ENCODE peak calls at places on chromosomes 6 and 20, in ten cellular contexts. One of them, this sample, is unnamed.

GRCh38 chr6:62285612-62286469 is at the start of gene KHDRBS2:
- DNase-seq in spleen: peak
- DNase-seq in K562: no peak
- DNase-seq in sigmoid colon: peak
- DNase-seq in GM12892: peak
- DNase-seq in breast epithelium: peak
- DNase-seq in HCT116: no peak
- DNase-seq in H1: peak
- DNase-seq in HepG2: peak
- DNase-seq in endothelial cell of umbilical vein: no peak
- DNase-seq in this sample: peak

GRCh38 chr6:2770171-2770570 is 5.0 kb downstream of the WRNIP1 start:
- DNase-seq in sigmoid colon: no peak
- DNase-seq in spleen: peak
- DNase-seq in breast epithelium: no peak
- DNase-seq in endothelial cell of umbilical vein: peak
- DNase-seq in HepG2: no peak
- DNase-seq in K562: peak
- DNase-seq in GM12892: no peak
- DNase-seq in H1: no peak
- DNase-seq in HCT116: no peak
- DNase-seq in this sample: no peak

GRCh38 chr6:77026341-77026740 is 436.9 kb downstream of the HTR1B start:
- DNase-seq in breast epithelium: no peak
- DNase-seq in endothelial cell of umbilical vein: no peak
- DNase-seq in K562: no peak
- DNase-seq in sigmoid colon: no peak
- DNase-seq in GM12892: no peak
- DNase-seq in HepG2: no peak
- DNase-seq in spleen: no peak
- DNase-seq in H1: no peak
- DNase-seq in HCT116: no peak
- DNase-seq in this sample: no peak

GRCh38 chr6:91278416-91278815 is 691.5 kb upstream of the MAP3K7 start:
- DNase-seq in endothelial cell of umbilical vein: no peak
- DNase-seq in K562: no peak
- DNase-seq in sigmoid colon: no peak
- DNase-seq in GM12892: no peak
- DNase-seq in breast epithelium: no peak
- DNase-seq in HepG2: no peak
- DNase-seq in HCT116: no peak
- DNase-seq in H1: no peak
- DNase-seq in spleen: no peak
- DNase-seq in this sample: no peak

GRCh38 chr6:126188271-126188909 is 151.5 kb upstream of the CENPW start:
- DNase-seq in endothelial cell of umbilical vein: peak
- DNase-seq in HCT116: no peak
- DNase-seq in HepG2: peak
- DNase-seq in spleen: no peak
- DNase-seq in K562: no peak
- DNase-seq in breast epithelium: no peak
- DNase-seq in GM12892: no peak
- DNase-seq in sigmoid colon: no peak
- DNase-seq in H1: no peak
- DNase-seq in this sample: no peak

GRCh38 chr6:52522151-52522626 is 54.7 kb downstream of the TRAM2 start:
- DNase-seq in K562: peak
- DNase-seq in spleen: no peak
- DNase-seq in H1: no peak
- DNase-seq in HCT116: no peak
- DNase-seq in HepG2: no peak
- DNase-seq in GM12892: no peak
- DNase-seq in breast epithelium: no peak
- DNase-seq in endothelial cell of umbilical vein: peak
- DNase-seq in sigmoid colon: peak
- DNase-seq in this sample: no peak

GRCh38 chr6:169220068-169220964 is 33.3 kb downstream of the THBS2 start:
- DNase-seq in GM12892: no peak
- DNase-seq in HepG2: no peak
- DNase-seq in H1: no peak
- DNase-seq in K562: no peak
- DNase-seq in HCT116: no peak
- DNase-seq in spleen: no peak
- DNase-seq in sigmoid colon: peak
- DNase-seq in endothelial cell of umbilical vein: no peak
- DNase-seq in breast epithelium: no peak
- DNase-seq in this sample: no peak

GRCh38 chr20:39631557-39631956 is 669.4 kb downstream of the DHX35 start:
- DNase-seq in HCT116: no peak
- DNase-seq in HepG2: no peak
- DNase-seq in H1: no peak
- DNase-seq in GM12892: no peak
- DNase-seq in spleen: no peak
- DNase-seq in endothelial cell of umbilical vein: no peak
- DNase-seq in sigmoid colon: no peak
- DNase-seq in breast epithelium: no peak
- DNase-seq in K562: no peak
- DNase-seq in this sample: no peak

GRCh38 chr20:13231031-13231752 is 10.1 kb downstream of the ISM1 start:
- DNase-seq in spleen: no peak
- DNase-seq in H1: no peak
- DNase-seq in GM12892: no peak
- DNase-seq in endothelial cell of umbilical vein: no peak
- DNase-seq in sigmoid colon: no peak
- DNase-seq in HepG2: no peak
- DNase-seq in K562: no peak
- DNase-seq in breast epithelium: no peak
- DNase-seq in HCT116: no peak
- DNase-seq in this sample: no peak

GRCh38 chr6:121686611-121687023 is 251.2 kb downstream of the GJA1 start:
- DNase-seq in breast epithelium: no peak
- DNase-seq in GM12892: no peak
- DNase-seq in K562: no peak
- DNase-seq in endothelial cell of umbilical vein: no peak
- DNase-seq in HCT116: no peak
- DNase-seq in H1: peak
- DNase-seq in HepG2: no peak
- DNase-seq in spleen: no peak
- DNase-seq in sigmoid colon: no peak
- DNase-seq in this sample: no peak

GRCh38 chr20:21613512-21613911 is 92.0 kb upstream of the PAX1 start:
- DNase-seq in spleen: no peak
- DNase-seq in H1: no peak
- DNase-seq in HepG2: peak
- DNase-seq in K562: no peak
- DNase-seq in sigmoid colon: no peak
- DNase-seq in HCT116: no peak
- DNase-seq in breast epithelium: no peak
- DNase-seq in endothelial cell of umbilical vein: no peak
- DNase-seq in GM12892: no peak
- DNase-seq in this sample: no peak

GRCh38 chr20:50453533-50453932 is 56.6 kb upstream of the PTPN1 start:
- DNase-seq in sigmoid colon: no peak
- DNase-seq in HepG2: no peak
- DNase-seq in GM12892: no peak
- DNase-seq in spleen: no peak
- DNase-seq in breast epithelium: no peak
- DNase-seq in H1: no peak
- DNase-seq in K562: no peak
- DNase-seq in HCT116: no peak
- DNase-seq in endothelial cell of umbilical vein: no peak
- DNase-seq in this sample: no peak

DNA sequence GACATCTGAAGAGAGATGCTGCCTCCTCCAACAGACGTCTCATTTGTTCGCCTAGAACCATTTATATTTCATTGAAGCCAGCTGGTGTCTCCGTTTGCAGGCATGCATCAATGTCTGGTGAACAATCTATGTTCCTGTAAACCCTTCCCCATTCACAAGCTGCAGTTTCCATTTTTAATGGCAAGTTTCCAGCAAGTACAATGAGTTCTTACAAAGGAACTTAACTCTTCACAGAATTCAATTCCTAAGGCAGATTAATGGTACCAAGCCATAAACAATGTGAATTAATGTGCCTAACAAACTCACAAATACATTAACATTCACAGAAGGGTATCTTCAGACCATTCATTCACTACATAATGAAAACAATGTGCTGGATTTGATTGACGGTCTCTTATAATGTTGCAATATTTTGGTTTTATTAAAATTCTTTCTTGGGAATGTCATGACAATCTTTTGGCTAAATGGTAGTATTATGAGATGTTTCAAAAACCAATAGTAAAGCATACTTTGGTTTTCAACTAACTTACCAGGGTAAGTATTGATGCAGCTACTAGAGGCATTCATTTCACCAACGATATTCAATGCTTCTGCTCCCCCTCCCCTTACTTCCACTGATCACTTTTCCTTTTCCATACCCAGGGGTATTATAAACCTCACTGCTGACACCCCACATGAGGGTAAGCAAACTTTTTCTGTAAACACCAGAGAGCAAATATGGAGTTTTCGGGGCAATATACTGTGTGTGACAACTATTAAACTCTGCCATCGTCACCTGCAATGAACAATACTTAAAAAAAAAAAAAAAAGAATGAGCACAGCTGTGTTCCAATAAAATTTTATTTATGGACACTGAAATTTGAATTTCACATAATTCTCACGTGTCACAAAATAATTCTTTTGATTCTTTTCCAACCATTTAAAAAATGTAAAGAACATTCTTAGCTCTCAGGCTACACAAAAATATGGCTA is 4.2 kb downstream of the AKIRIN2 start:
- DNase-seq in K562: no peak
- DNase-seq in sigmoid colon: no peak
- DNase-seq in spleen: no peak
- DNase-seq in breast epithelium: no peak
- DNase-seq in HCT116: no peak
- DNase-seq in endothelial cell of umbilical vein: peak
- DNase-seq in GM12892: no peak
- DNase-seq in HepG2: no peak
- DNase-seq in H1: no peak
- DNase-seq in this sample: no peak
- TF ChIP-seq POLR2AphosphoS5 in K562: no peak
- TF ChIP-seq POLR2AphosphoS5 in sigmoid colon: no peak
- TF ChIP-seq POLR2AphosphoS5 in spleen: no peak
- TF ChIP-seq POLR2AphosphoS5 in breast epithelium: no peak
- TF ChIP-seq POLR2AphosphoS5 in HCT116: no peak
- TF ChIP-seq POLR2AphosphoS5 in endothelial cell of umbilical vein: no peak
- TF ChIP-seq POLR2AphosphoS5 in GM12892: no peak
- TF ChIP-seq POLR2AphosphoS5 in HepG2: no peak
- TF ChIP-seq POLR2AphosphoS5 in H1: no peak
- TF ChIP-seq POLR2AphosphoS5 in this sample: no peak

DNA sequence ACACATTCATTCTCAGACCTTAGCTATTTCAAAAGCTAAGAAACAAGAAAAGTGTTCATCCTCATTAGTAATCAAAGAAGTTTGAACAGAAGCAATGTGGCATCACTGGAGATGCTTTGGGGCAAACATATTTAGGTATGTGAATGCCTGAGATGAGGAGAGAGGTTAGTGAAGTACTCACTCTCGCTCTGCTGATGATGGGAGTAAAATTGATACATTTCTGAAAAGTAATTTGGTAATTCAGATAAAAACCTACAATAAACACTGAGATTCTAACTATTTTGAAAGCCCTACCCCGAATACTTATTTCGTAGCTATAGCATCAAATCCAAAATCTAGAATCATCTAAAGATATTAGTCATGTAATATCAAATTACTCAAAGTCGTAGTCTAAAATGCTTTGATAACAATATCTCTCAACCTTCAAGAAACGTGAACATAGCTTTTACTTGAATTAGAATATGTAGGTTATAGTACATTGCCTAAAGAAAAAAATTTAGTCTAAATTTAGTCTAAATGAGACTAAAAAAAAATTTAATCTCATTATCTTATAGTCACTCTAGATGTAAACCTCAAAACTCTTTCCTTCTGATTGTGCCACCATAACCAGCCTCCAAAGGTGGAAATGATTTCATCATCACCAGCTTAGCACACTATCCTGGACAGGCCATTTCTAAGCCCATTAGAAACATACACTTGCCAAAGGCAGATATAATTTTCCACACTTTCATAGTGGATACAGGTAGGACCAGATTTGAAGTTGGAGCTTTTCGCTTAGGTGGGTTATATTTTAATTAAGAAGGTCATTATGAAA is 232.5 kb upstream of the TAB2 start:
- DNase-seq in GM12892: no peak
- DNase-seq in K562: no peak
- DNase-seq in H1: no peak
- DNase-seq in HepG2: no peak
- DNase-seq in HCT116: no peak
- DNase-seq in endothelial cell of umbilical vein: no peak
- DNase-seq in spleen: no peak
- DNase-seq in sigmoid colon: no peak
- DNase-seq in breast epithelium: no peak
- DNase-seq in this sample: no peak
- TF ChIP-seq POLR2A in GM12892: no peak
- TF ChIP-seq POLR2A in K562: no peak
- TF ChIP-seq POLR2A in H1: no peak
- TF ChIP-seq POLR2A in HepG2: no peak
- TF ChIP-seq POLR2A in HCT116: no peak
- TF ChIP-seq POLR2A in endothelial cell of umbilical vein: no peak
- TF ChIP-seq POLR2A in spleen: no peak
- TF ChIP-seq POLR2A in sigmoid colon: no peak
- TF ChIP-seq POLR2A in breast epithelium: no peak
- TF ChIP-seq POLR2A in this sample: no peak

GRCh38 chr6:167350731-167351655 is 26.1 kb downstream of the TTLL2 start:
- DNase-seq in HepG2: no peak
- DNase-seq in sigmoid colon: peak
- DNase-seq in GM12892: no peak
- DNase-seq in spleen: peak
- DNase-seq in H1: peak
- DNase-seq in breast epithelium: peak
- DNase-seq in HCT116: peak
- DNase-seq in endothelial cell of umbilical vein: peak
- DNase-seq in K562: peak
- DNase-seq in this sample: peak
- TF ChIP-seq POLR2AphosphoS5 in HepG2: no peak
- TF ChIP-seq POLR2AphosphoS5 in sigmoid colon: no peak
- TF ChIP-seq POLR2AphosphoS5 in GM12892: no peak
- TF ChIP-seq POLR2AphosphoS5 in spleen: peak
- TF ChIP-seq POLR2AphosphoS5 in H1: peak
- TF ChIP-seq POLR2AphosphoS5 in breast epithelium: no peak
- TF ChIP-seq POLR2AphosphoS5 in HCT116: no peak
- TF ChIP-seq POLR2AphosphoS5 in endothelial cell of umbilical vein: no peak
- TF ChIP-seq POLR2AphosphoS5 in K562: no peak
- TF ChIP-seq POLR2AphosphoS5 in this sample: no peak

DNA sequence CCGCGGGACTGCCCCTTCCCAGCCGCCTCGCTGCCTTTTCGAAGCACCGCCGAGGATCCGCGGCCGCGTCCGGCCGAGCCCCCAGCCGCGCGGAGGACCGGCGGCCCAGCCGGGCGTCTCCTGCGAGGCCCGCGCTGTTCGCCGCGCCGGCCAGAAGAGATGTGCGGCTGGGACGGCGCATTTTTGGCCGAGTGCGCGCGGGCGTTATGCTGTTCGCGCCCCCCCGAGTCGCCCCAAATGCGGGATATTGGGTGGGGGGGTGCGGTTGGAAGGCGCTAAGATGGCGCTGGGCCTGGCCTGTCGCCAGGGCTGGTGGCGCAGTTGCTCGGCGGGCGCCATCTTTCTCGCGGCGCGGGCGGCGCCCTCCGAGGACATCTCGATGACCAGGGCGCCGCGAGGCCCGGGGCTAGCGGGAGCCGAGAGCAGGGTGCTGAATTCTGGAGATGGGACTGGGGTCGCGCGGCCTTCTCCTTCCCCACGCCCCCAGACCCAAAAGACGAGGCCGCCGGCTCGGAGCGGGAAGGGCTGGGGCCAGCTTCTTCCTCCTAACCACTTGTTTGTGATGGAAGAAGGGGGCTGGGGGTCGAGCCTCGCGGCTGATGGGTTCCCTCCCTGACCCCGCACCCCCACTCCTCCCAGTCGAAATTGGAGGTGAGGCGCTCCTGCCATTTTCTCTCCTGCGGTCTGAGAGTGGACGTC is 1.5 kb downstream of the BICRAL start:
- DNase-seq in HCT116: no peak
- DNase-seq in K562: peak
- DNase-seq in spleen: peak
- DNase-seq in breast epithelium: peak
- DNase-seq in sigmoid colon: peak
- DNase-seq in H1: peak
- DNase-seq in HepG2: peak
- DNase-seq in GM12892: peak
- DNase-seq in endothelial cell of umbilical vein: peak
- DNase-seq in this sample: peak
- TF ChIP-seq POLR2A in HCT116: peak
- TF ChIP-seq POLR2A in K562: peak
- TF ChIP-seq POLR2A in spleen: no peak
- TF ChIP-seq POLR2A in breast epithelium: peak
- TF ChIP-seq POLR2A in sigmoid colon: peak
- TF ChIP-seq POLR2A in H1: peak
- TF ChIP-seq POLR2A in HepG2: peak
- TF ChIP-seq POLR2A in GM12892: peak
- TF ChIP-seq POLR2A in endothelial cell of umbilical vein: peak
- TF ChIP-seq POLR2A in this sample: peak